ENCODE peak calls at places on chromosomes 13 and 19, in seven cellular contexts. One of them, this sample, is unnamed.

GRCh38 chr19:35774274-35775045 is 904 bp upstream of the ARHGAP33 start:
- DNase-seq in A549: peak
- DNase-seq in HepG2: no peak
- DNase-seq in H1: no peak
- DNase-seq in IMR-90: no peak
- DNase-seq in HCT116: no peak
- DNase-seq in K562: no peak
- DNase-seq in this sample: no peak

GRCh38 chr19:7287716-7288115 is 6.5 kb downstream of the INSR start:
- DNase-seq in A549: peak
- DNase-seq in HepG2: peak
- DNase-seq in H1: no peak
- DNase-seq in IMR-90: no peak
- DNase-seq in HCT116: no peak
- DNase-seq in K562: no peak
- DNase-seq in this sample: no peak

GRCh38 chr19:46474211-46474610 is 2.8 kb upstream of the PNMA8A start:
- DNase-seq in A549: no peak
- DNase-seq in HepG2: no peak
- DNase-seq in H1: no peak
- DNase-seq in IMR-90: no peak
- DNase-seq in HCT116: no peak
- DNase-seq in K562: no peak
- DNase-seq in this sample: no peak

GRCh38 chr13:111636804-111637203 is 316.4 kb downstream of the TEX29 start:
- DNase-seq in A549: no peak
- DNase-seq in HepG2: no peak
- DNase-seq in H1: no peak
- DNase-seq in IMR-90: no peak
- DNase-seq in HCT116: no peak
- DNase-seq in K562: no peak
- DNase-seq in this sample: no peak

GRCh38 chr13:102729560-102730275 is 34.9 kb upstream of the METTL21C start:
- DNase-seq in A549: peak
- DNase-seq in HepG2: no peak
- DNase-seq in H1: no peak
- DNase-seq in IMR-90: peak
- DNase-seq in HCT116: no peak
- DNase-seq in K562: no peak
- DNase-seq in this sample: no peak

GRCh38 chr13:33756929-33757328 is 61.0 kb upstream of the RFC3 start:
- DNase-seq in A549: no peak
- DNase-seq in HepG2: no peak
- DNase-seq in H1: no peak
- DNase-seq in IMR-90: no peak
- DNase-seq in HCT116: no peak
- DNase-seq in K562: no peak
- DNase-seq in this sample: no peak

GRCh38 chr13:44576396-44577235 is 486 bp upstream of the TSC22D1 start:
- DNase-seq in A549: no peak
- DNase-seq in HepG2: no peak
- DNase-seq in H1: no peak
- DNase-seq in IMR-90: no peak
- DNase-seq in HCT116: no peak
- DNase-seq in K562: peak
- DNase-seq in this sample: no peak

GRCh38 chr19:58563823-58564222 is 5.4 kb upstream of the UBE2M start:
- DNase-seq in A549: no peak
- DNase-seq in HepG2: no peak
- DNase-seq in H1: no peak
- DNase-seq in IMR-90: no peak
- DNase-seq in HCT116: no peak
- DNase-seq in K562: no peak
- DNase-seq in this sample: no peak

GRCh38 chr13:58239774-58240268 is 608.3 kb downstream of the PCDH17 start:
- DNase-seq in A549: no peak
- DNase-seq in HepG2: no peak
- DNase-seq in H1: no peak
- DNase-seq in IMR-90: no peak
- DNase-seq in HCT116: no peak
- DNase-seq in K562: no peak
- DNase-seq in this sample: no peak

GRCh38 chr13:80946008-80946802 is 605.3 kb upstream of the SPRY2 start:
- DNase-seq in A549: no peak
- DNase-seq in HepG2: no peak
- DNase-seq in H1: no peak
- DNase-seq in IMR-90: no peak
- DNase-seq in HCT116: no peak
- DNase-seq in K562: no peak
- DNase-seq in this sample: no peak

GRCh38 chr19:33431986-33432385 is 58.5 kb downstream of the CEBPG start:
- DNase-seq in A549: no peak
- DNase-seq in HepG2: no peak
- DNase-seq in H1: no peak
- DNase-seq in IMR-90: no peak
- DNase-seq in HCT116: no peak
- DNase-seq in K562: no peak
- DNase-seq in this sample: no peak

GRCh38 chr19:46378268-46378667 is 31.4 kb downstream of the PPP5C start:
- DNase-seq in A549: no peak
- DNase-seq in HepG2: no peak
- DNase-seq in H1: no peak
- DNase-seq in IMR-90: peak
- DNase-seq in HCT116: no peak
- DNase-seq in K562: no peak
- DNase-seq in this sample: no peak

GRCh38 chr19:10270180-10270615 is 722 bp upstream of the ICAM1 start:
- DNase-seq in A549: no peak
- DNase-seq in HepG2: no peak
- DNase-seq in H1: peak
- DNase-seq in IMR-90: no peak
- DNase-seq in HCT116: no peak
- DNase-seq in K562: peak
- DNase-seq in this sample: no peak

GRCh38 chr13:49530452-49530851 is 34.7 kb downstream of the PHF11 start:
- DNase-seq in A549: no peak
- DNase-seq in HepG2: no peak
- DNase-seq in H1: no peak
- DNase-seq in IMR-90: no peak
- DNase-seq in HCT116: no peak
- DNase-seq in K562: no peak
- DNase-seq in this sample: no peak

GRCh38 chr13:105796081-105796480 is 739.4 kb downstream of the EFNB2 start:
- DNase-seq in A549: no peak
- DNase-seq in HepG2: no peak
- DNase-seq in H1: no peak
- DNase-seq in IMR-90: no peak
- DNase-seq in HCT116: no peak
- DNase-seq in K562: no peak
- DNase-seq in this sample: no peak

GRCh38 chr13:36275190-36276002 is 22.2 kb downstream of the CCDC169 start:
- DNase-seq in A549: peak
- DNase-seq in HepG2: peak
- DNase-seq in H1: no peak
- DNase-seq in IMR-90: peak
- DNase-seq in HCT116: no peak
- DNase-seq in K562: no peak
- DNase-seq in this sample: no peak

GRCh38 chr13:53137777-53138176 is 109.2 kb downstream of the OLFM4 start:
- DNase-seq in A549: peak
- DNase-seq in HepG2: no peak
- DNase-seq in H1: no peak
- DNase-seq in IMR-90: peak
- DNase-seq in HCT116: no peak
- DNase-seq in K562: no peak
- DNase-seq in this sample: no peak
- TF ChIP-seq CEBPB in A549: no peak
- TF ChIP-seq CEBPB in HepG2: peak
- TF ChIP-seq CEBPB in H1: no peak
- TF ChIP-seq CEBPB in IMR-90: peak
- TF ChIP-seq CEBPB in HCT116: no peak
- TF ChIP-seq CEBPB in K562: no peak
- TF ChIP-seq CEBPB in this sample: no peak

DNA sequence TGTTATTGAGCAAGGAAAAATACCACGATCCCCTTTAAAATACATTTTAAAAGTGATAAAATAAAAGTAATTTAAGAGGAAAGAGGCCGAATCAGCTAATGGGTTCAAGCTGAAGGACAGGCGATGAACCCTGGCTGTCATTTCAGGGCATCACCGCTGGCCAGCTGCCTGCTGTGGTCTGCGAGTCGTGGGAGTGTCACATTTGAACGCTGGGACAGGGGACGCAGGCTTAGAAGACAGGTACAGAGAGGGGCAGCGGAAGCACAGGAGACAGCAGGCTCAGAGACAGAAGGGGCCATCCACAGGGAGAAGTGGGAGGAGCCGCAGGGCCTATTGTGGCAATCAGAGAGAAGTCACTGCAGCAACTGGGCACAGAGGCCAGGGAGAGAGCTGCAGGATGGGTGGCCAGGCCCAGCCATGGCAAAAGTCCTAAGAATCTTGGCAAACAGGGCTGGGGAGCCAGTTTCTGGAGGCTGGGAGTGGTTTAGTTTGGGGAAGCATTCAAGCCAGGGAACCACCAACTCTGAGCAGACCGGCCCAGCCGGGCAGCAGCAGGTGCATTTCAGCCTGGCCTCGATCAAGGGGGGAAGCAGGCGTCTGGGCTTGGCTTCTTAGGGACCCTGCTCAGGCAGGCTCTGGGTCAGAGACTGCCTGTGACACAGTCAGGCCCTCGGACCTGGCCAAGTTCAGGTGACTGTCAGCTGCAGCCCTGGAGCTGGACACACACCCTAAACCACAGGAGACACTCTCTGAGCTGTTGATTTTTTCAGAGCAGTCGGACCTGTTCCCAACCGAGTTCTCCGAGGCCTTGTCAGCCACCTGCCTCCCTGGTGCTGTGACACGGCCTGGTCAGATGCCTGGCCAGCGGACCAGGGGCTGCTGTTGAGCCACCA is 11.9 kb downstream of the SH3GL1 start:
- DNase-seq in A549: no peak
- DNase-seq in HepG2: no peak
- DNase-seq in H1: no peak
- DNase-seq in IMR-90: no peak
- DNase-seq in HCT116: no peak
- DNase-seq in K562: no peak
- DNase-seq in this sample: no peak
- TF ChIP-seq CEBPB in A549: no peak
- TF ChIP-seq CEBPB in HepG2: no peak
- TF ChIP-seq CEBPB in H1: no peak
- TF ChIP-seq CEBPB in IMR-90: no peak
- TF ChIP-seq CEBPB in HCT116: no peak
- TF ChIP-seq CEBPB in K562: no peak
- TF ChIP-seq CEBPB in this sample: no peak

DNA sequence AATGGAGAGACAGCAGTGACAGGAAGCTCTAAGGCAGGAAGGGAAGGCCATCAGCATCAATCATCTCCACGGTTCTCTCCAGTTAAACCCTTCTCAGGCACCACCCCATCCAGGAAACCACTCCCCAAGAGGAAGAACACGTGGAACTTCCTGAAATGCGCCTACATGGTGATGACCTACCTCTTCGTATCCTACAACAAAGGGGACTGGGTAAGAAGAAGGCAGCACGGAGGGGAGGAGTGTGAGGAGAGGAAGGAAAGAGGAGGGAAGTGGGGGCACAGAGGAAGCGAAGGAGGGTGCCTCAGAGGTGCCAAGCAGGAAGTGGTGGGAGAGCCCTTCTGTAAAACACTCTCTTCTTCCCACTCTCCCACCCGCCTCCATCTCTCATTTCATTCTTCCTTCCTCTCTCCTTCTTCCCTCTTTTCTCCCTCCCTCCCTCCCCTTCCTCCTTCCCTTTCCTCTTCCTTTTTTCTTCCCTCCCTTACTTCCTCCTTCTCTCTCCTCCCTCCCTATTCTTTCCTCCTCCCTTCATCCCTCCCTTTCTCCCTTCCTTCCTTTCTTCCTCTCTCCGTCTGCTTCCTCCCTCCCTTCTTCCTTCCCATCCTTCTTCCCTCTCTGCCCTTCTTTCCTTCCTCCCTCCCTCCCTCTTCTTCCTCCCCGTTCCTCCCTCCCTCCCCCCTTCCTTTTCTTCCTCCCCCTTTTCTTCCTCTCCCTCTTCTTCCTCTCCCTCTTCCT is 12.6 kb downstream of the ZSCAN5A start:
- DNase-seq in A549: no peak
- DNase-seq in HepG2: no peak
- DNase-seq in H1: no peak
- DNase-seq in IMR-90: no peak
- DNase-seq in HCT116: no peak
- DNase-seq in K562: no peak
- DNase-seq in this sample: no peak
- TF ChIP-seq CEBPB in A549: no peak
- TF ChIP-seq CEBPB in HepG2: no peak
- TF ChIP-seq CEBPB in H1: no peak
- TF ChIP-seq CEBPB in IMR-90: no peak
- TF ChIP-seq CEBPB in HCT116: no peak
- TF ChIP-seq CEBPB in K562: no peak
- TF ChIP-seq CEBPB in this sample: no peak

DNA sequence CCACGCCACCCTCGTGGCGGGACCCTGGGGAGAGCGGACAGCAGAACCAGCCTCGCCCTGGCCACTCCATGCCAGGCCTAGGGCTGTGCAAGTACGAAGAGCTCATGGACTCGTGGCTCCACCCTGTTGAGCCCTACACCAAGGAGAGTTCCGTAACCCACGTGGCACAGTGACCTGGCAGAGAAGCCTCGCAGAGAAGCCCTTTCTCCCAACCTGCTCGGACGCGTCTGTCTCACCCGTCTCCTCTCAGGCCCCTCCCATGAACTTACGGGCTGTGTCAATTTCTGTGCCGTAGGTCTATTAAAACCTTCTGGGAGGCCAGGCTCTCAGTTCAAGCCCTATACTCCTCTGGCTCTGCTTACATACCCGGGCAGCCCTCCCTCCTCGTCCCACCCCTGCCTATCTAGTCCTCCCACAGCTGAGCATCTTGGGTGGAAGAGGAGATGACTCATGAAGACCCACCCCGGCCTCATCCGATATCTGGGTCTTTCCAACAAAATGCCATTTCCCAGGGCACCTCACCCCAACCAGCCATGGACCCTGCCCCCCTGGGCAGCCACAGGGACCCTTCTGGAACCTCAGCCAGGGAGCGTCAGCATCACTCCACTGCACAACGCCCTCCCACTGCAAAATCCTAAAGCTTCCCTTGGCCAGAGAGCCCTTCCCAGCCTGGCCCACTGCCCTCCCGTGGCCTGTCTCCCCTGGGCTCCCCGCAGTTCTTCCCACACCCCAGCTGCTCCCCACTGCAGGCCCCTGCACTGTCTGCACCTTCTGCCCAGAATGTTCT is 2.4 kb downstream of the UBXN6 start:
- DNase-seq in A549: no peak
- DNase-seq in HepG2: no peak
- DNase-seq in H1: no peak
- DNase-seq in IMR-90: peak
- DNase-seq in HCT116: no peak
- DNase-seq in K562: peak
- DNase-seq in this sample: no peak
- TF ChIP-seq CEBPB in A549: no peak
- TF ChIP-seq CEBPB in HepG2: no peak
- TF ChIP-seq CEBPB in H1: no peak
- TF ChIP-seq CEBPB in IMR-90: no peak
- TF ChIP-seq CEBPB in HCT116: no peak
- TF ChIP-seq CEBPB in K562: no peak
- TF ChIP-seq CEBPB in this sample: no peak

This sample was measured in GM12878.